ENCODE peak calls at places on chromosome 17, in four cellular contexts. M, T, R and J are unnamed samples.

GRCh38 chr17:69523252-69523861 is 108.9 kb downstream of the MAP2K6 start:
- DNase-seq in M (no peak), T (peak), R (peak), J (peak)

GRCh38 chr17:8015236-8015956 is 13.0 kb downstream of the GUCY2D start:
- DNase-seq in M (no peak), T (no peak), R (no peak), J (no peak)

GRCh38 chr17:73261617-73261951 is at the start of gene CPSF4L:
- DNase-seq in M (no peak), T (no peak), R (no peak), J (no peak)

GRCh38 chr17:1764274-1764673 is 2.4 kb downstream of the SERPINF1 start:
- DNase-seq in M (no peak), T (peak), R (peak), J (peak)

GRCh38 chr17:71163121-71163812 is 957.6 kb upstream of the SOX9 start:
- DNase-seq in M (no peak), T (no peak), R (peak), J (no peak)

GRCh38 chr17:21351366-21352065 is 24.6 kb upstream of the KCNJ12 start:
- DNase-seq in M (no peak), T (no peak), R (no peak), J (no peak)

GRCh38 chr17:37824534-37825485 is 80.0 kb upstream of the HNF1B start:
- DNase-seq in M (no peak), T (peak), R (peak), J (peak)

GRCh38 chr17:238964-239259 is 57.5 kb upstream of the DOC2B start:
- DNase-seq in M (no peak), T (no peak), R (no peak), J (no peak)

GRCh38 chr17:10968007-10968406 is 130.1 kb upstream of the PIRT start:
- DNase-seq in M (no peak), T (no peak), R (no peak), J (no peak)

GRCh38 chr17:7587420-7587786 is 2.5 kb downstream of the SOX15 start:
- DNase-seq in M (no peak), T (peak), R (peak), J (peak)

GRCh38 chr17:55576237-55576998 is 65.2 kb upstream of the SMIM36 start:
- DNase-seq in M (no peak), T (peak), R (peak), J (peak)

GRCh38 chr17:7220593-7221280 is 999 bp downstream of the ACADVL start:
- DNase-seq in M (no peak), T (no peak), R (peak), J (peak)

GRCh38 chr17:1787301-1787902 is 25.5 kb downstream of the SERPINF1 start:
- DNase-seq in M (no peak), T (peak), R (peak), J (peak)

GRCh38 chr17:72838581-72838980 is 253.9 kb downstream of the SLC39A11 start:
- DNase-seq in M (no peak), T (no peak), R (no peak), J (no peak)

GRCh38 chr17:33964344-33964979 is 290.6 kb upstream of the CCL2 start:
- DNase-seq in M (no peak), T (no peak), R (no peak), J (no peak)